ENCODE peak calls at places on chromosomes 7 and 10, in four cellular contexts. One of them, this sample, is unnamed. For H3K9me3, the result is how much of the 10 kb centered on the place peaks cover.

GRCh38 chr10:43229208-43230061 is 37.4 kb downstream of the RASGEF1A start:
- DNase-seq in psoas muscle: peak
- DNase-seq in thyroid gland: peak
- DNase-seq in adrenal gland: peak
- DNase-seq in this sample: no peak

GRCh38 chr7:1044189-1045037 is at the start of gene GPR146:
- DNase-seq in psoas muscle: peak
- DNase-seq in thyroid gland: peak
- DNase-seq in adrenal gland: peak
- DNase-seq in this sample: peak

GRCh38 chr7:30911561-30911969 is at the start of gene AQP1:
- DNase-seq in psoas muscle: peak
- DNase-seq in thyroid gland: peak
- DNase-seq in adrenal gland: peak
- DNase-seq in this sample: peak

GRCh38 chr7:2968176-2968575 is 75.5 kb downstream of the CARD11 start:
- DNase-seq in psoas muscle: no peak
- DNase-seq in thyroid gland: no peak
- DNase-seq in adrenal gland: no peak
- DNase-seq in this sample: no peak

GRCh38 chr10:86661161-86662025 is 6.9 kb upstream of the LDB3 start:
- DNase-seq in psoas muscle: peak
- DNase-seq in thyroid gland: no peak
- DNase-seq in adrenal gland: peak
- DNase-seq in this sample: peak

GRCh38 chr10:100912609-100913469 is at the start of gene SLF2:
- DNase-seq in psoas muscle: peak
- DNase-seq in thyroid gland: peak
- DNase-seq in adrenal gland: peak
- DNase-seq in this sample: peak

GRCh38 chr7:55502988-55503514 is 69.3 kb downstream of the VOPP1 start:
- DNase-seq in psoas muscle: no peak
- DNase-seq in thyroid gland: no peak
- DNase-seq in adrenal gland: no peak
- DNase-seq in this sample: no peak

GRCh38 chr7:92061154-92061553 is 73.1 kb downstream of the CYP51A1 start:
- DNase-seq in psoas muscle: no peak
- DNase-seq in thyroid gland: no peak
- DNase-seq in adrenal gland: peak
- DNase-seq in this sample: no peak

GRCh38 chr10:22713853-22714523 is 390 bp downstream of the PIP4K2A start:
- DNase-seq in psoas muscle: no peak
- DNase-seq in thyroid gland: peak
- DNase-seq in adrenal gland: peak
- DNase-seq in this sample: peak

GRCh38 chr7:55271069-55271468 is 94.1 kb upstream of the LANCL2 start:
- DNase-seq in psoas muscle: no peak
- DNase-seq in thyroid gland: peak
- DNase-seq in adrenal gland: no peak
- DNase-seq in this sample: no peak

GRCh38 chr7:69775231-69775771 is 177.0 kb downstream of the AUTS2 start:
- DNase-seq in psoas muscle: peak
- DNase-seq in thyroid gland: peak
- DNase-seq in adrenal gland: peak
- DNase-seq in this sample: peak

GRCh38 chr7:64509583-64509982 is 53.3 kb downstream of the ZNF680 start:
- DNase-seq in psoas muscle: no peak
- DNase-seq in thyroid gland: no peak
- DNase-seq in adrenal gland: no peak
- DNase-seq in this sample: no peak

GRCh38 chr7:64515781-64516180 is 47.1 kb downstream of the ZNF680 start:
- DNase-seq in psoas muscle: no peak
- DNase-seq in thyroid gland: no peak
- DNase-seq in adrenal gland: no peak
- DNase-seq in this sample: no peak

GRCh38 chr7:64516451-64516850 is 46.4 kb downstream of the ZNF680 start:
- DNase-seq in psoas muscle: no peak
- DNase-seq in thyroid gland: no peak
- DNase-seq in adrenal gland: no peak
- DNase-seq in this sample: peak

GRCh38 chr7:64515330-64515729 is 47.5 kb downstream of the ZNF680 start:
- DNase-seq in psoas muscle: no peak
- DNase-seq in thyroid gland: no peak
- DNase-seq in adrenal gland: no peak
- DNase-seq in this sample: no peak
- H3K9me3 ChIP-seq in psoas muscle: half or more
- H3K9me3 ChIP-seq in thyroid gland: under half
- H3K9me3 ChIP-seq in adrenal gland: under half
- H3K9me3 ChIP-seq in this sample: under half

GRCh38 chr7:64192775-64193174 is 14.2 kb upstream of the ZNF735 start:
- DNase-seq in psoas muscle: no peak
- DNase-seq in thyroid gland: no peak
- DNase-seq in adrenal gland: no peak
- DNase-seq in this sample: no peak
- H3K9me3 ChIP-seq in psoas muscle: under half
- H3K9me3 ChIP-seq in thyroid gland: under half
- H3K9me3 ChIP-seq in adrenal gland: under half
- H3K9me3 ChIP-seq in this sample: under half

DNA sequence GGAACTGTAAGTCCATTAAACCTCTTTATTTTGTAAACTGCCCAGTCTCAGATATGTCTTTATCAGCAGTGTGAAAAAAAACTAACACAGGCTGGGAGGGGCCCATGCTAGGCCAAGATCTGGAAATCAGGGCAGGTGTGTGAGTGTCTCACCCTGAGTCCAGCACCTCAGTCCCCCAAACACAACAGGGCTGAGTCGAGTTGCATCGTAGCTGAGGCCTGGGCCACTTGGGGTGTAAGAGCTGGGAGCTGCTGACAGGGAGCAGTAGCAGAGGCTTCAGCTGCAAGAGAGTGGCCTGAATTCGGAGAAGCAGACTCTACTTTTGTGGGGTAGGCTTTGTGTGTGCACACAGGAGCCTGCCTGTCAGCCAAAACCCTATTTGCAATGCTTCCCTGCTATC is 553.1 kb downstream of the PTPRN2 start:
- DNase-seq in psoas muscle: no peak
- DNase-seq in thyroid gland: no peak
- DNase-seq in adrenal gland: no peak
- DNase-seq in this sample: no peak
- H3K9me3 ChIP-seq in psoas muscle: under half
- H3K9me3 ChIP-seq in thyroid gland: under half
- H3K9me3 ChIP-seq in adrenal gland: under half
- H3K9me3 ChIP-seq in this sample: under half

GRCh38 chr7:158050441-158051371 is 536.9 kb downstream of the PTPRN2 start:
- DNase-seq in psoas muscle: no peak
- DNase-seq in thyroid gland: no peak
- DNase-seq in adrenal gland: no peak
- DNase-seq in this sample: no peak
- H3K9me3 ChIP-seq in psoas muscle: under half
- H3K9me3 ChIP-seq in thyroid gland: under half
- H3K9me3 ChIP-seq in adrenal gland: under half
- H3K9me3 ChIP-seq in this sample: under half

DNA sequence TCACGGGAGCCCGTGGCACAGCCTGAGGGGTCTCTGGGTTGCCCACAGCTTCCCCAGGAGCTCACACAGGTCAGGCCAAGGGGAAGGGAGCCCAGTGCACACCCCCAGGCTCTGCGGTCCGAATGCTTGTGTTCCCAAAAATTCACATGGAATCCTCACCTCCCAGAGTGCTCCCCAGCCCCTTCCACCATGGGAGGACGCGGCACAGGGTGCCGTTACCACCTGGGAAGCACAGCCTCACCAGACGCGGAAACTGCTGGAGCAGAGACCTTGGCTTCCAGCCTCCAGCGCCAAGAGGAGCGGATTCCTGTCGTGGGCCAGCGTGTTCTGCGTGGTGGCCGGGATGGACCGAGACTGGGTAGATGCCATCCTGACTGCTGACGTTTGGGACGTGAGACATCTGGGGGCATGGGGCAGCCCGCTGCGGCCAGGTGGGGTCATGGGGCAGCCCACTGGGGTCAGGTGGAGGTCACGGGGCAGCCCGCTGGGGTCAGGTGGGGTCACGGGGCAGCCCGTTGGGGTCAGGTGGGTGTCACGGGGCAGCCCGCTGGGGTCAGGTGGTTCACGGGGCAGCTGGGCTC is 149.4 kb downstream of the WDR37 start:
- DNase-seq in psoas muscle: no peak
- DNase-seq in thyroid gland: no peak
- DNase-seq in adrenal gland: no peak
- DNase-seq in this sample: no peak
- H3K9me3 ChIP-seq in psoas muscle: under half
- H3K9me3 ChIP-seq in thyroid gland: under half
- H3K9me3 ChIP-seq in adrenal gland: under half
- H3K9me3 ChIP-seq in this sample: under half

GRCh38 chr7:158252837-158253669 is 334.6 kb downstream of the PTPRN2 start:
- DNase-seq in psoas muscle: no peak
- DNase-seq in thyroid gland: peak
- DNase-seq in adrenal gland: no peak
- DNase-seq in this sample: no peak

GRCh38 chr7:158255558-158255957 is 332.1 kb downstream of the PTPRN2 start:
- DNase-seq in psoas muscle: no peak
- DNase-seq in thyroid gland: no peak
- DNase-seq in adrenal gland: no peak
- DNase-seq in this sample: no peak

GRCh38 chr7:158257001-158257400 is 330.6 kb downstream of the PTPRN2 start:
- DNase-seq in psoas muscle: no peak
- DNase-seq in thyroid gland: no peak
- DNase-seq in adrenal gland: no peak
- DNase-seq in this sample: no peak

GRCh38 chr7:158256091-158256816 is 331.4 kb downstream of the PTPRN2 start:
- DNase-seq in psoas muscle: no peak
- DNase-seq in thyroid gland: no peak
- DNase-seq in adrenal gland: no peak
- DNase-seq in this sample: no peak

DNA sequence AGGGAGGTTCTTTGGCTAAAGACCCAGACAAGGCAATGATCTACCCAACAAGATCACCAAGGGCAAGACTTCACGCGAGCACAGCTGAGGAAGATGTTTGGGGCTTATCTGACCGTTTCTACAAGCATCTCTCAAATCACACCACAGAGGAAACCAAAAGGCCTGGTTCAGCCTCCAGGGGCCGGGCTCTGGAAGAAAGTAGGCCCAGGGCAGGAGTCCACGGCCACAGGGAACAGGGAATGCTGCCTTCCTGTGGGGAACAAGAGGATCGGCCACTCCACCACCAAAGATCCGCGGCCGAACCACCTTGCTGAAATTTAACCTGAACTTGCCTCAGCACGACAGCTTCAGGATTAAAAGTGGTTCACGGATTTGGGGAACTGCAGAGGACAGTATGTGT is 332.5 kb downstream of the PTPRN2 start:
- DNase-seq in psoas muscle: no peak
- DNase-seq in thyroid gland: no peak
- DNase-seq in adrenal gland: no peak
- DNase-seq in this sample: no peak
- H3K9me3 ChIP-seq in psoas muscle: under half
- H3K9me3 ChIP-seq in thyroid gland: under half
- H3K9me3 ChIP-seq in adrenal gland: under half
- H3K9me3 ChIP-seq in this sample: under half

GRCh38 chr7:56686276-56686859 is 445.9 kb downstream of the ZNF479 start:
- DNase-seq in psoas muscle: no peak
- DNase-seq in thyroid gland: no peak
- DNase-seq in adrenal gland: no peak
- DNase-seq in this sample: no peak
- H3K9me3 ChIP-seq in psoas muscle: under half
- H3K9me3 ChIP-seq in thyroid gland: under half
- H3K9me3 ChIP-seq in adrenal gland: under half
- H3K9me3 ChIP-seq in this sample: under half